ENCODE peak calls at places on chromosomes 3 and 15, in nine cellular contexts. M, L, A, U, S, I, E, K and G are unnamed samples.

GRCh38 chr15:71562251-71562650 is 248.1 kb upstream of the NR2E3 start:
- DNase-seq in K (no peak), M (no peak), A (no peak), S (no peak), U (no peak), E (no peak), I (no peak), L (no peak), G (no peak)

GRCh38 chr15:69403611-69404010 is 10.5 kb upstream of the KIF23 start:
- DNase-seq in S (peak), E (peak), A (peak), U (no peak), L (no peak), K (no peak), I (no peak), M (no peak), G (no peak)

GRCh38 chr3:178155521-178155920 is 380.7 kb upstream of the KCNMB2 start:
- DNase-seq in K (no peak), A (no peak), S (no peak), I (no peak), U (peak), M (no peak), E (no peak), L (no peak), G (no peak)

GRCh38 chr3:58059349-58060321 is 51.4 kb downstream of the FLNB start:
- DNase-seq in M (peak), I (no peak), E (no peak), S (no peak), K (no peak), A (peak), L (no peak), U (no peak), G (no peak)

GRCh38 chr15:98549003-98549402 is 99.3 kb upstream of the IGF1R start:
- DNase-seq in L (no peak), M (no peak), E (no peak), U (no peak), I (no peak), A (no peak), S (no peak), K (no peak), G (no peak)

GRCh38 chr3:47961815-47962606 is 54.2 kb downstream of the MAP4 start:
- DNase-seq in U (no peak), S (peak), M (no peak), E (peak), A (peak), I (no peak), L (peak), K (no peak), G (no peak)

GRCh38 chr3:24365168-24365567 is 129.5 kb downstream of the THRB start:
- DNase-seq in L (peak), S (peak), I (peak), K (no peak), E (peak), M (no peak), A (peak), U (no peak), G (no peak)

GRCh38 chr3:48428863-48429415 is 947 bp downstream of the PLXNB1 start:
- DNase-seq in A (no peak), K (peak), U (peak), M (peak), L (no peak), S (no peak), E (no peak), I (no peak), G (no peak)

GRCh38 chr3:115146032-115146417 is 1.1 kb downstream of the ZBTB20 start:
- DNase-seq in A (peak), U (peak), I (peak), M (peak), L (peak), S (no peak), K (no peak), E (peak), G (no peak)

GRCh38 chr15:90004671-90005070 is 3.5 kb downstream of the ZNF710 start:
- DNase-seq in A (peak), I (no peak), S (peak), U (no peak), K (no peak), L (no peak), M (no peak), E (peak), G (peak)

GRCh38 chr15:92647467-92648163 is 8.0 kb downstream of the FAM174B start:
- DNase-seq in S (no peak), E (no peak), L (no peak), M (no peak), A (no peak), U (no peak), I (no peak), K (no peak), G (no peak)

GRCh38 chr3:124837730-124838186 is 49.4 kb downstream of the ITGB5 start:
- DNase-seq in K (no peak), A (peak), S (no peak), M (peak), U (no peak), L (no peak), I (no peak), E (peak), G (no peak)

GRCh38 chr3:88957751-88958452 is 149.5 kb upstream of the EPHA3 start:
- DNase-seq in A (peak), K (no peak), I (no peak), M (no peak), E (peak), S (peak), U (no peak), L (no peak), G (no peak)

GRCh38 chr3:170109579-170110293 is 71.8 kb downstream of the PHC3 start:
- DNase-seq in K (no peak), U (no peak), I (no peak), E (no peak), S (no peak), L (no peak), M (no peak), A (no peak), G (no peak)

GRCh38 chr3:74066456-74066855 is 441.7 kb upstream of the PDZRN3 start:
- DNase-seq in A (no peak), M (no peak), U (no peak), L (no peak), K (no peak), S (no peak), I (no peak), E (no peak), G (no peak)

GRCh38 chr15:79115971-79116370 is 25.4 kb upstream of the RASGRF1 start:
- DNase-seq in E (no peak), L (no peak), I (no peak), K (no peak), A (no peak), M (no peak), S (no peak), U (no peak), G (no peak)

GRCh38 chr3:86969500-86970189 is 21.3 kb downstream of the VGLL3 start:
- DNase-seq in E (no peak), L (no peak), U (peak), S (no peak), K (no peak), A (no peak), M (peak), I (no peak), G (no peak)

GRCh38 chr15:100710213-100710612 is 107.8 kb downstream of the ASB7 start:
- DNase-seq in K (no peak), L (no peak), S (no peak), M (no peak), A (no peak), I (no peak), E (no peak), U (no peak), G (no peak)

GRCh38 chr15:79339588-79340314 is 28.8 kb downstream of the TMED3 start:
- DNase-seq in A (peak), M (peak), S (peak), K (no peak), I (no peak), U (peak), L (no peak), E (no peak), G (no peak)

GRCh38 chr3:10550705-10551104 is 45.3 kb upstream of the ATP2B2 start:
- DNase-seq in K (no peak), A (no peak), E (no peak), M (no peak), L (peak), U (no peak), I (no peak), S (no peak), G (no peak)

GRCh38 chr15:40875996-40876740 is 2.1 kb upstream of the RHOV start:
- DNase-seq in S (no peak), E (no peak), A (no peak), L (no peak), K (no peak), M (no peak), U (no peak), I (no peak), G (no peak)

GRCh38 chr3:45986303-45986982 is 9.2 kb downstream of the FYCO1 start:
- DNase-seq in L (peak), E (no peak), U (no peak), M (no peak), S (no peak), I (no peak), K (no peak), A (peak), G (no peak)

GRCh38 chr3:188185717-188186236 is 31.8 kb downstream of the LPP start:
- DNase-seq in I (no peak), S (no peak), K (no peak), A (no peak), M (peak), E (no peak), U (no peak), L (peak), G (no peak)

GRCh38 chr3:46470831-46471230 is 6.1 kb upstream of the LTF start:
- DNase-seq in I (no peak), L (no peak), E (no peak), K (no peak), U (peak), S (no peak), A (no peak), M (no peak), G (no peak)

GRCh38 chr3:66468016-66468735 is 32.6 kb downstream of the LRIG1 start:
- DNase-seq in M (no peak), E (no peak), K (no peak), U (no peak), I (no peak), A (peak), L (no peak), S (no peak), G (no peak)

GRCh38 chr15:36590838-36591237 is 11.4 kb downstream of the CDIN1 start:
- DNase-seq in A (peak), S (no peak), E (no peak), L (no peak), M (no peak), I (no peak), U (no peak), K (no peak), G (no peak)

GRCh38 chr15:61404567-61404966 is 175.5 kb upstream of the RORA start:
- DNase-seq in L (no peak), E (no peak), S (no peak), K (no peak), A (no peak), M (no peak), I (no peak), U (no peak), G (no peak)

GRCh38 chr3:112687214-112687613 is 46.3 kb upstream of the CCDC80 start:
- DNase-seq in A (no peak), I (no peak), S (no peak), L (no peak), E (no peak), U (no peak), M (no peak), K (no peak), G (no peak)

GRCh38 chr3:28651159-28651558 is 302.5 kb upstream of the AZI2 start:
- DNase-seq in M (no peak), I (no peak), E (no peak), S (no peak), A (no peak), U (no peak), L (no peak), K (no peak), G (no peak)

DNA sequence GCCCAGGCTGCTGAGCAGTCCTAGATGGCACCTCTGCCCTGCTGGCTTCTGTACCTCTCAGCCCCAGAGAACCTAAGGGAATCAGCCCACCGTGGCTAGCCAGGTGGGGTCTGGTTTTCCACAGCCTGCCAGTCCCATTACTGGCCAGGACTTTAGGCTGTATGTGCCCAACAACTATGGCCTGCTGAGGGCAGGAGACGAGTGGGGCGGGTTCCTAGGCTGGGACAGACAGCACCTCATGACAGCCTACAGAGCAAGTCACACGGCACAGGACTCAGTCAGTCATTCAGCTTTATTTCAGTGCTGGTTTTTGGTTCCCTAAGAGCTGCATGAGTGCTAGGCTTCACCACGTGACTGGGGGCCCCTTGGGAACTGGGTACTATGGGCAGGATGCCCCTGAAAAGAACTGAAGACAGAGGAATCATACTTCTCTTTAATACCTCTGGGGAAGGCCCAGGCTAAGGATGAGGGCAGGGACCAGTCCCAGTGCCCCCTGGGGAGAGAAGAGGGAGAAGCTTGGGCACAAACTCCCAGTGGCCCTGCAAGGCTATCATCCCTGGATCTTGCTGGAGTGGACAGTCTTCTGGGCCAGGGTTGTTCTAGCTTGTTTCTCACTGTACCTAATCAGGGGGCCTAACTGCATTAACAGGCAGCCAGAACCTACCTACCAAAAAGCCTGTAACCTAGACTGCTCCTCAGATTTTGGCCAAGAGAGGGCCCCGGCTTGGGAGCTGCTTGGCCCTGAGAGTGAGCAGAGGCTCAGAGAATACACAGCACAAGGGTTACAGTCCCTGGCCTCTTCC is 14.8 kb downstream of the CLK3 start:
- DNase-seq in L (no peak), S (no peak), U (no peak), A (no peak), M (no peak), K (no peak), I (no peak), E (no peak), G (no peak)
- TF ChIP-seq CTCF in L (no peak), S (peak), U (no peak), A (peak), M (no peak), K (no peak), I (no peak), E (no peak), G (no peak)

GRCh38 chr15:62935300-62936081 is 107.1 kb upstream of the TPM1 start:
- DNase-seq in K (no peak), I (no peak), A (no peak), M (no peak), S (no peak), U (no peak), L (no peak), E (no peak), G (no peak)

GRCh38 chr15:62941719-62942118 is 100.8 kb upstream of the TPM1 start:
- DNase-seq in A (no peak), U (no peak), M (no peak), S (no peak), I (no peak), E (no peak), L (no peak), K (no peak), G (no peak)

GRCh38 chr15:62940755-62941361 is 101.7 kb upstream of the TPM1 start:
- DNase-seq in M (no peak), E (peak), K (peak), U (peak), S (peak), A (peak), L (peak), I (peak), G (no peak)

GRCh38 chr15:62940359-62940754 is 102.2 kb upstream of the TPM1 start:
- DNase-seq in S (no peak), A (no peak), K (no peak), E (no peak), M (no peak), U (no peak), I (no peak), L (peak), G (no peak)

DNA sequence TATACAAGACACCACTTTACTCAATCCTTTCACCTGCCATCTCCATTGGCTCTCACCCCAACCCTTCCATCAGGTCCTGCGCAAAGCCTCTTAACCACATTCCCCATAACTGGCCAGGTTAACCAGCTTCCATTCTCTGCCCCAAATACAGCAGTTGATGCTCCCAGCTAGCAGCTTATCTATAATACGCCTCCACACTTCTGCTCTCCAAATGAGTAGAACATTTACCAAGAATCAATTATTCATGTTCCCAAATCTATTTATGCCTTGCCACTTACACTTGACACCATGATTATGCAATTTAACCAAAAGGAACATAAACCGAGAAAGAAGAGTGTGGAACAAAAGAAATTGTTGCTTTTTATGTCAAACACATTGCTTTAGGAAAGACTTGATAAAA is 103.7 kb upstream of the TPM1 start:
- DNase-seq in L (no peak), I (no peak), A (no peak), U (no peak), K (no peak), E (no peak), M (no peak), S (no peak), G (no peak)
- TF ChIP-seq CTCF in L (no peak), I (no peak), A (no peak), U (no peak), K (no peak), E (no peak), M (no peak), S (no peak), G (no peak)

DNA sequence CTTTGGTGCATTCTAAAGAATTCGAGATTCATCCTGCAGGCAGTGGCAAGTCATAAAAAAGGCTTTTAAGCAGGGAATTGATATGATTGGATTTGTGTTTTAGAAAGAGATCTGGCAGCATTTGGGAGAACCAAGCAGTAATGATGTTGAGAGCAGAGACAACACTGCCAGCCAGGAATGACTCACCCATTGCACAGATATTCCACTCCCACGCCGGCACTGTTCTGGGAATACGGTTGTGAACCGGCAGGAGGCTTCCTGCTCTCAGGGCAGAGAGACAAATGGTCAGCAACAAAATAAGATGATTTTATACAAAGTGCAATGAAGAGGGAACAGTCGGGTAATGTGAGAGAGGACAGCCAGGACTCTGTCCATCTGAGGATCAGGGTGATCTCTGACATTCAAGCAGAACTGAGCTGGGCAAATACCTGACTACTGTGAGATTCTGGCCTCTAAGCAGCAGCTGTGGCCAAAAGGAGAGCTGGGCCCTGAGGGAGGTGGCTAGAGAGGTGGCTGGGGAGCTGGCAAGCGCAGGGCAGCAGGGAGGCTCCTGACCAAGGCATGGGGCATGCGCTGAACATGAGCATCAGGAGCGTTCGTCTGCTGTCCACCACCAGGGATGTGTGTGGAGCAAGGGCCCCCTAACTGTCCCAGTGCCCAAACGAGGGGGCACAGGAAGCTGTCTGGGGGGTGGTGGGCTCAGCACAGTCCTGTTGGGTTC is 56.1 kb upstream of the PLXNA1 start:
- DNase-seq in E (peak), L (no peak), K (peak), U (no peak), M (no peak), I (peak), A (peak), S (no peak), G (peak)
- TF ChIP-seq CTCF in E (peak), L (no peak), K (no peak), U (no peak), M (no peak), I (peak), A (peak), S (peak), G (no peak)

DNA sequence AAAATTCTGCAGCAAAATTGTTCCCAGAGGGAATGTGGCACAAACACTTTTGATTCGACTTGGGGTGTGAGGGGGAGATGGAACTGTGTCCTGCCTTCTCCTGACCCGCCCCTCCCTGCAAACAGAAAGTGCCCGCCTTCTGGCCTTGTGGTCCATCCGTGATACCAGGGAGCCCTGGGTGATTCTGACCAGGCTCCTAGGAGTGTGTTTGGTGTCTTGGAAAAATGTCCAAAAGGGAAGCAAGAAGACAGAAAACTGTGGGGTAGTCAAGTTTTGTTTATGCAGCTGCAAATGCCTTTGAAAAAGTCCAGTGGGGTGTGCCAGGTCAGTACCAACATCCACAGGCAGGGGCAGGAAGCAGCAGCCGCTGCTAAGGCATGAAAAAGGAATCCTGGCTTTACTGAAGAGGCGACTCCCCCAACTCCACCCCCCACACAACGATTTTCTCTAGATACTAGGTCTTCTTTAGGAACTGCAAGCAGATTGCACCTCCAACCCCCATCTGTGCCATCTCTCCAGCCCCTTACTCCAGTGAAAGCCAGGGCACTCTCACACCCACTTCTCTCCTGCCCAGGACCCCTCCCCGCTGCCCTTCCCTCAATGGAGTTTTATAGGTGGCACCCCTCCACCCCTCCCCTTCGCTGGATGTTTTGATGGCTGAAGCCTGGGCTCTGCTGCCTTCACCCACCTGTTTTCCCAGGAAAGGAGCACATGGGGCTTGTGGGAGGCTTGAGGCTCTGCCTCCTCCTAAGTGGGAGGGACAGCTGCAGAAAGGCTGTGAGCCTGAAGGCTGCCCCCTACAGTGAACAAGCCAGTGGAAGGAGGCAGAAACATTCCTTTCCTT is 82.4 kb upstream of the HERC1 start:
- DNase-seq in I (no peak), A (peak), M (peak), E (no peak), S (no peak), U (no peak), L (no peak), K (no peak), G (no peak)
- TF ChIP-seq CTCF in I (peak), A (peak), M (peak), E (peak), S (peak), U (peak), L (peak), K (peak), G (no peak)